ENCODE peak calls at places on chromosome 6, in five cellular contexts. O is lower lobe of right lung, S is neural progenitor cell, K is SJSA1, F is transverse colon. W is an unnamed sample.

GRCh38 chr6:10954590-10955010 is 67.7 kb downstream of the SYCP2L start:
- DNase-seq in O (peak; percentile 81), S (peak; percentile 91), K (peak; percentile 49), F (peak; percentile 75), W (peak; percentile 75)

GRCh38 chr6:75526502-75527127 is 33.0 kb upstream of the FILIP1 start:
- DNase-seq in O (no peak), S (peak; percentile 77), K (peak; percentile 56), F (peak; percentile 62), W (peak; percentile 43)

GRCh38 chr6:48775157-48775556 is 664.2 kb upstream of the PTCHD4 start:
- DNase-seq in O (no peak), S (no peak), K (no peak), F (no peak), W (no peak)

GRCh38 chr6:31453259-31453658 is 44.7 kb upstream of the MICB start:
- DNase-seq in O (no peak), S (no peak), K (no peak), F (no peak), W (no peak)

GRCh38 chr6:19549109-19549508 is 288.1 kb upstream of the ID4 start:
- DNase-seq in O (no peak), S (no peak), K (no peak), F (no peak), W (no peak)

GRCh38 chr6:116741571-116741970 is 23.9 kb downstream of the FAM162B start:
- DNase-seq in O (no peak), S (no peak), K (no peak), F (no peak), W (no peak)

GRCh38 chr6:129342243-129342642 is 367.7 kb downstream of the ARHGAP18 start:
- DNase-seq in O (no peak), S (no peak), K (no peak), F (no peak), W (no peak)

GRCh38 chr6:17352302-17352701 is 41.1 kb upstream of the CAP2 start:
- DNase-seq in O (no peak), S (no peak), K (peak; percentile 46), F (no peak), W (no peak)

GRCh38 chr6:1894954-1895353 is 285.2 kb downstream of the FOXC1 start:
- DNase-seq in O (no peak), S (no peak), K (no peak), F (peak; percentile 69), W (no peak)

GRCh38 chr6:159594750-159595117 is 98.3 kb downstream of the SOD2 start:
- DNase-seq in O (no peak), S (no peak), K (peak; percentile 90), F (no peak), W (no peak)

GRCh38 chr6:167444602-167445346 is 119.9 kb downstream of the TTLL2 start:
- DNase-seq in O (no peak), S (no peak), K (no peak), F (no peak), W (no peak)

GRCh38 chr6:41200296-41200900 is 551 bp downstream of the TREML2 start:
- DNase-seq in O (peak; percentile 65), S (no peak), K (no peak), F (peak; percentile 29), W (no peak)

GRCh38 chr6:27752038-27752885 is 159.9 kb downstream of the OR2B2 start:
- DNase-seq in O (peak; percentile 60), S (peak; percentile 84), K (peak; percentile 91), F (peak; percentile 50), W (no peak)

GRCh38 chr6:8738951-8739350 is 303.6 kb upstream of the SLC35B3 start:
- DNase-seq in O (no peak), S (no peak), K (no peak), F (no peak), W (no peak)

GRCh38 chr6:18016133-18016532 is 28.7 kb upstream of the KIF13A start:
- DNase-seq in O (no peak), S (no peak), K (peak; percentile 18), F (no peak), W (no peak)

GRCh38 chr6:80767808-80768207 is 661.3 kb downstream of the BCKDHB start:
- DNase-seq in O (no peak), S (no peak), K (peak; percentile 47), F (no peak), W (no peak)

GRCh38 chr6:133590814-133591213 is 298.1 kb upstream of the TCF21 start:
- DNase-seq in O (no peak), S (no peak), K (no peak), F (no peak), W (no peak)

GRCh38 chr6:134235937-134236751 is 81.8 kb downstream of the SGK1 start:
- DNase-seq in O (no peak), S (no peak), K (peak; percentile 26), F (no peak), W (no peak)

GRCh38 chr6:156718647-156719394 is 58.4 kb upstream of the ARID1B start:
- DNase-seq in O (no peak), S (peak; percentile 16), K (no peak), F (peak; percentile 14), W (no peak)

GRCh38 chr6:100573169-100573568 is 108.4 kb upstream of the SIM1 start:
- DNase-seq in O (no peak), S (peak; percentile 18), K (peak; percentile 20), F (no peak), W (no peak)

GRCh38 chr6:43076093-43076927 is at the start of gene PTK7:
- DNase-seq in O (peak; percentile 63), S (peak; percentile 96), K (peak; percentile 63), F (no peak), W (peak; percentile 65)

GRCh38 chr6:107488875-107489635 is 862 bp upstream of the SOBP start:
- DNase-seq in O (peak; percentile 48), S (peak; percentile 80), K (peak; percentile 35), F (no peak), W (no peak)

GRCh38 chr6:20404641-20405032 is 3.0 kb downstream of the E2F3 start:
- DNase-seq in O (no peak), S (peak; percentile 74), K (peak; percentile 62), F (peak; percentile 64), W (no peak)

GRCh38 chr6:40387127-40387870 is 199.9 kb downstream of the LRFN2 start:
- DNase-seq in O (no peak), S (no peak), K (no peak), F (no peak), W (no peak)

GRCh38 chr6:137904822-137905617 is 38.0 kb downstream of the TNFAIP3 start:
- DNase-seq in O (peak; percentile 65), S (no peak), K (no peak), F (peak; percentile 36), W (no peak)

GRCh38 chr6:41605649-41606048 is 32.6 kb upstream of the MDFI start:
- DNase-seq in O (no peak), S (no peak), K (no peak), F (no peak), W (no peak)

GRCh38 chr6:39902786-39903465 is 31.3 kb downstream of the MOCS1 start:
- DNase-seq in O (no peak), S (no peak), K (no peak), F (no peak), W (no peak)

GRCh38 chr6:28810655-28811053 is 113.1 kb downstream of the TRIM27 start:
- DNase-seq in O (no peak), S (peak; percentile 64), K (no peak), F (no peak), W (no peak)

GRCh38 chr6:109079981-109080380 is 14.7 kb downstream of the SESN1 start:
- DNase-seq in O (no peak), S (no peak), K (no peak), F (no peak), W (no peak)

GRCh38 chr6:20069130-20069529 is 143.1 kb downstream of the MBOAT1 start:
- DNase-seq in O (no peak), S (no peak), K (no peak), F (no peak), W (no peak)

GRCh38 chr6:151721671-151722070 is 85.8 kb upstream of the ESR1 start:
- DNase-seq in O (no peak), S (no peak), K (no peak), F (no peak), W (no peak)

GRCh38 chr6:138555294-138555988 is 56.1 kb upstream of the NHSL1 start:
- DNase-seq in O (no peak), S (peak; percentile 44), K (peak; percentile 81), F (no peak), W (no peak)

GRCh38 chr6:12246900-12247299 is 43.3 kb upstream of the EDN1 start:
- DNase-seq in O (no peak), S (no peak), K (no peak), F (no peak), W (no peak)

GRCh38 chr6:70725817-70726413 is 58.2 kb downstream of the SMAP1 start:
- DNase-seq in O (no peak), S (no peak), K (no peak), F (no peak), W (no peak)

GRCh38 chr6:67889682-67889995 is 745.4 kb upstream of the ADGRB3 start:
- DNase-seq in O (no peak), S (no peak), K (no peak), F (no peak), W (no peak)
- H3K27ac ChIP-seq in O (no peak overlapping the region), S (no peak overlapping the region), K (no peak overlapping the region), F (no peak overlapping the region), W (no peak overlapping the region)

DNA sequence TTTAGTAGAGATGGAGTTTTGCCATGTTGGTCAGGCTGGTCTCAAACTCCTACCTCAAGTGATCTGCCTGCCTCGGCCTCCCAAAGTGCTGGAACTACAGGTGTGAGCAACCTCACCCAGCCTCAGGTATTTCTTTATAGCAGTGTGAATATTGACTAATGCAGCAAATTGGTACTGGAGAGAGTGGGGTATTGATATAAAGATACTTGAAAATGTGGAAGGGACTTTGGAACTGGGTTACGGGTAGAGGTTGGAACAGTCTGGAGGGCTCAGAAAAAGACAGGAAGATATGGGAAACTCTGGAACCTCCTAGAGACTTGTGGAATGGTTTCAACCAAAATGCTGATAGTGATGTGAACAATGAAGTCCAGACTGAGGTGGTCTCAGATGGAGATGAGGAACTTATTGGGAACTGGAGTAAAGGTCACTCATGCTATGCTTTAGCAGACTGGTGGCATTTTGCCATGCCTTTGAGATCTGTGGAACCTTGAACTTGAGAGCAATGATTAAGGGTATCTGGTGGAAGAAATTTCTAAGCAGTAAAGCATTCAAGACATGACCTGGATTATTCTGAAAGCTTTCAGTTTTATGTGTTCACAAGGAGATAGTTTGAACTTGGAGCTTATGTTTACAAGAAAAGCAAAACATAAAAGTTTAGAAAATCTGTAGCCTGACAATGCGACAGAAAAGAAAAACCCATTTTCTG is 127.2 kb downstream of the DTNBP1 start:
- DNase-seq in O (no peak), S (no peak), K (no peak), F (no peak), W (no peak)
- H3K27ac ChIP-seq in O (no peak overlapping the region), S (no peak overlapping the region), K (no peak overlapping the region), F (no peak overlapping the region), W (no peak overlapping the region)

DNA sequence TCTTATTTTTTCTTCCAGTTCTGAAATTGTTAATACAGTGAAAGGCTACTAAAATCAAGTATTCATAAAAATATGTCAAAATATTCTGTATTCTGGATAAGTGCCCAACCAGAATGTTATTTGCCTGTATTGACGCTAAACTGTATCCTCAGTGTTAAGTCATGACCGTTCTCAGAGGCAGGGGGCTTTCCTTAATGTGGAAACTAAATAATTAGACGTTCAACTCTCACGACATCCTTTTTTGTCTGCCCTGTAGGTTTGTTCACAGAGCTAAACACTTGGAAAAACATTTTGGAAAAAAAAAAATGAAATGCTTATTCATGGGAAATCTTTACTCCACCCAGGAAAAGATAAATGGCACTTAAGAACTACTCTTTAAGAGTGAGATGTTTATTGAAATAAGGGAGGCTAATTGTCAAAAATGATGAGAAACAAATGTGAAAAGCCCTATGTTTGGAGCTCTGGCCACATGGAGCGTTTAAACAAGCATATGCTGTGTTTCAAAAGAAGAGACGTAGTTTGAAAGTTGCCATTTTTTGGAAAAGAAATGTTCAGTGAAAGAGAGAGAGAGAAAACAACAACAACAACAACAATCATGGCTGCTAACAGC is 453.1 kb upstream of the MARCKS start:
- DNase-seq in O (no peak), S (no peak), K (no peak), F (no peak), W (no peak)
- H3K27ac ChIP-seq in O (no peak overlapping the region), S (no peak overlapping the region), K (no peak overlapping the region), F (no peak overlapping the region), W (no peak overlapping the region)

GRCh38 chr6:144159231-144159630 is 8.9 kb downstream of the STX11 start:
- DNase-seq in O (no peak), S (no peak), K (no peak), F (no peak), W (no peak)
- H3K27ac ChIP-seq in O (no peak overlapping the region), S (no peak overlapping the region), K (peak overlapping the region; percentile 46), F (no peak overlapping the region), W (no peak overlapping the region)

W was measured in breast epithelium.